ENCODE peak calls at places on chromosomes 7 and 10, in four cellular contexts. One of them, this sample, is unnamed.

GRCh38 chr10:69838853-69839252 is 37.1 kb downstream of the COL13A1 start:
- DNase-seq in H7: no peak
- DNase-seq in colonic mucosa: no peak
- DNase-seq in NCI-H1436: no peak
- DNase-seq in this sample: no peak

GRCh38 chr10:45470098-45471012 is 96.3 kb downstream of the ALOX5 start:
- DNase-seq in H7: peak
- DNase-seq in colonic mucosa: no peak
- DNase-seq in NCI-H1436: no peak
- DNase-seq in this sample: no peak

GRCh38 chr10:132001238-132001977 is 19.7 kb upstream of the BNIP3 start:
- DNase-seq in H7: peak
- DNase-seq in colonic mucosa: no peak
- DNase-seq in NCI-H1436: peak
- DNase-seq in this sample: peak

GRCh38 chr10:58028597-58029366 is 238.9 kb downstream of the IPMK start:
- DNase-seq in H7: no peak
- DNase-seq in colonic mucosa: no peak
- DNase-seq in NCI-H1436: no peak
- DNase-seq in this sample: no peak

GRCh38 chr7:20323587-20323986 is 7.1 kb upstream of the ITGB8 start:
- DNase-seq in H7: no peak
- DNase-seq in colonic mucosa: no peak
- DNase-seq in NCI-H1436: no peak
- DNase-seq in this sample: no peak

GRCh38 chr7:134669845-134670373 is 23.3 kb downstream of the BPGM start:
- DNase-seq in H7: no peak
- DNase-seq in colonic mucosa: peak
- DNase-seq in NCI-H1436: peak
- DNase-seq in this sample: peak

GRCh38 chr7:132138817-132139216 is 437.5 kb downstream of the PLXNA4 start:
- DNase-seq in H7: no peak
- DNase-seq in colonic mucosa: no peak
- DNase-seq in NCI-H1436: no peak
- DNase-seq in this sample: no peak

GRCh38 chr10:61628875-61629513 is 33.7 kb upstream of the CABCOCO1 start:
- DNase-seq in H7: no peak
- DNase-seq in colonic mucosa: no peak
- DNase-seq in NCI-H1436: no peak
- DNase-seq in this sample: no peak

GRCh38 chr7:127717502-127718125 is 65.6 kb downstream of the SND1 start:
- DNase-seq in H7: no peak
- DNase-seq in colonic mucosa: no peak
- DNase-seq in NCI-H1436: no peak
- DNase-seq in this sample: no peak

GRCh38 chr10:86266446-86267242 is 100.0 kb downstream of the GRID1 start:
- DNase-seq in H7: no peak
- DNase-seq in colonic mucosa: no peak
- DNase-seq in NCI-H1436: no peak
- DNase-seq in this sample: no peak

GRCh38 chr10:66767707-66768106 is 158.1 kb upstream of the LRRTM3 start:
- DNase-seq in H7: no peak
- DNase-seq in colonic mucosa: no peak
- DNase-seq in NCI-H1436: no peak
- DNase-seq in this sample: no peak

GRCh38 chr10:120998782-120999285 is 147.7 kb downstream of the WDR11 start:
- DNase-seq in H7: no peak
- DNase-seq in colonic mucosa: no peak
- DNase-seq in NCI-H1436: no peak
- DNase-seq in this sample: no peak

GRCh38 chr7:17781491-17782215 is 158.6 kb downstream of the SNX13 start:
- DNase-seq in H7: no peak
- DNase-seq in colonic mucosa: no peak
- DNase-seq in NCI-H1436: no peak
- DNase-seq in this sample: no peak

GRCh38 chr10:130003166-130003565 is 39.1 kb upstream of the EBF3 start:
- DNase-seq in H7: peak
- DNase-seq in colonic mucosa: no peak
- DNase-seq in NCI-H1436: no peak
- DNase-seq in this sample: no peak

GRCh38 chr10:103451091-103451801 is 924 bp downstream of the CALHM2 start:
- DNase-seq in H7: peak
- DNase-seq in colonic mucosa: peak
- DNase-seq in NCI-H1436: no peak
- DNase-seq in this sample: no peak

GRCh38 chr7:38675500-38676106 is 44.4 kb upstream of the AMPH start:
- DNase-seq in H7: no peak
- DNase-seq in colonic mucosa: no peak
- DNase-seq in NCI-H1436: no peak
- DNase-seq in this sample: peak

GRCh38 chr10:102003541-102003940 is 52.4 kb downstream of the ARMH3 start:
- DNase-seq in H7: no peak
- DNase-seq in colonic mucosa: no peak
- DNase-seq in NCI-H1436: no peak
- DNase-seq in this sample: no peak

GRCh38 chr7:143434660-143435059 is 8.6 kb upstream of the TAS2R60 start:
- DNase-seq in H7: no peak
- DNase-seq in colonic mucosa: peak
- DNase-seq in NCI-H1436: no peak
- DNase-seq in this sample: no peak

GRCh38 chr7:30743371-30744074 is 8.4 kb upstream of the INMT start:
- DNase-seq in H7: no peak
- DNase-seq in colonic mucosa: no peak
- DNase-seq in NCI-H1436: no peak
- DNase-seq in this sample: no peak

GRCh38 chr7:143284591-143285453 is at the start of gene TMEM139:
- DNase-seq in H7: peak
- DNase-seq in colonic mucosa: peak
- DNase-seq in NCI-H1436: peak
- DNase-seq in this sample: no peak

GRCh38 chr7:140646931-140647647 is 6.5 kb upstream of the DENND2A start:
- DNase-seq in H7: peak
- DNase-seq in colonic mucosa: peak
- DNase-seq in NCI-H1436: peak
- DNase-seq in this sample: no peak

GRCh38 chr7:156626220-156626895 is 14.2 kb upstream of the RNF32 start:
- DNase-seq in H7: no peak
- DNase-seq in colonic mucosa: no peak
- DNase-seq in NCI-H1436: no peak
- DNase-seq in this sample: no peak

GRCh38 chr7:15130666-15131541 is 228.4 kb upstream of the DGKB start:
- DNase-seq in H7: no peak
- DNase-seq in colonic mucosa: no peak
- DNase-seq in NCI-H1436: no peak
- DNase-seq in this sample: no peak

GRCh38 chr10:131710142-131710861 is 190.5 kb upstream of the PPP2R2D start:
- DNase-seq in H7: no peak
- DNase-seq in colonic mucosa: no peak
- DNase-seq in NCI-H1436: no peak
- DNase-seq in this sample: no peak

GRCh38 chr10:114665406-114665805 is 7.3 kb upstream of the ABLIM1 start:
- DNase-seq in H7: no peak
- DNase-seq in colonic mucosa: no peak
- DNase-seq in NCI-H1436: no peak
- DNase-seq in this sample: no peak

GRCh38 chr7:23759556-23760391 is 49.8 kb downstream of the STK31 start:
- DNase-seq in H7: no peak
- DNase-seq in colonic mucosa: peak
- DNase-seq in NCI-H1436: no peak
- DNase-seq in this sample: no peak

GRCh38 chr10:45461034-45461433 is 87.0 kb downstream of the ALOX5 start:
- DNase-seq in H7: no peak
- DNase-seq in colonic mucosa: no peak
- DNase-seq in NCI-H1436: no peak
- DNase-seq in this sample: no peak

GRCh38 chr7:73606801-73607691 is 17.3 kb downstream of the MLXIPL start:
- DNase-seq in H7: peak
- DNase-seq in colonic mucosa: peak
- DNase-seq in NCI-H1436: peak
- DNase-seq in this sample: no peak